ENCODE peak calls at places on chromosomes 11 and 22, in eight cellular contexts. Q, M, S, D, N, V, F and Y are unnamed samples.
A peak's percentile ranks its signal among the peaks of the same experiment; 100 is the strongest.

GRCh38 chr11:93073508-93074280 is 104.2 kb downstream of the MTNR1B start:
- DNase-seq in Q (no peak), M (no peak), S (no peak), D (no peak), N (no peak), V (no peak), F (no peak), Y (no peak)

GRCh38 chr11:111405551-111405950 is 26.5 kb upstream of the POU2AF1 start:
- DNase-seq in Q (no peak), M (no peak), S (no peak), D (no peak), N (no peak), V (no peak), F (no peak), Y (no peak)

GRCh38 chr11:84247129-84247528 is 961.0 kb upstream of the CCDC90B start:
- DNase-seq in Q (no peak), M (no peak), S (no peak), D (no peak), N (no peak), V (no peak), F (no peak), Y (no peak)

GRCh38 chr11:113572349-113572748 is 97.2 kb upstream of the DRD2 start:
- DNase-seq in Q (no peak), M (no peak), S (peak; percentile 42), D (no peak), N (no peak), V (no peak), F (no peak), Y (no peak)

GRCh38 chr11:70745936-70746335 is 347.6 kb downstream of the CTTN start:
- DNase-seq in Q (no peak), M (no peak), S (no peak), D (no peak), N (no peak), V (no peak), F (no peak), Y (no peak)

GRCh38 chr11:121321614-121322243 is 29.2 kb downstream of the SC5D start:
- DNase-seq in Q (no peak), M (no peak), S (peak; percentile 2), D (peak; percentile 12), N (peak; percentile 55), V (no peak), F (peak; percentile 1), Y (no peak)

GRCh38 chr11:16881074-16881709 is 133.0 kb downstream of the PLEKHA7 start:
- DNase-seq in Q (peak; percentile 61), M (peak; percentile 77), S (peak; percentile 65), D (no peak), N (no peak), V (no peak), F (peak; percentile 13), Y (no peak)

GRCh38 chr11:34052036-34052607 is 591 bp downstream of the CAPRIN1 start:
- DNase-seq in Q (peak; percentile 96), M (peak; percentile 97), S (peak; percentile 67), D (peak; percentile 88), N (peak; percentile 93), V (no peak), F (peak; percentile 84), Y (no peak)

GRCh38 chr11:109071712-109072524 is 350.1 kb upstream of the C11orf87 start:
- DNase-seq in Q (no peak), M (no peak), S (peak; percentile 90), D (no peak), N (no peak), V (no peak), F (peak; percentile 46), Y (no peak)

GRCh38 chr11:34344410-34345011 is 13.3 kb downstream of the ABTB2 start:
- DNase-seq in Q (no peak), M (no peak), S (no peak), D (no peak), N (no peak), V (no peak), F (no peak), Y (no peak)

GRCh38 chr11:8283510-8284272 is 20.0 kb upstream of the LMO1 start:
- DNase-seq in Q (no peak), M (no peak), S (no peak), D (no peak), N (peak; percentile 11), V (no peak), F (no peak), Y (no peak)

GRCh38 chr11:108135845-108136599 is 14.7 kb downstream of the ACAT1 start:
- DNase-seq in Q (no peak), M (no peak), S (peak; percentile 23), D (no peak), N (no peak), V (no peak), F (peak; percentile 10), Y (no peak)

GRCh38 chr11:83521647-83522596 is 235.8 kb upstream of the CCDC90B start:
- DNase-seq in Q (peak; percentile 7), M (no peak), S (no peak), D (no peak), N (no peak), V (no peak), F (peak; percentile 31), Y (no peak)

GRCh38 chr11:8357891-8358566 is 94.4 kb upstream of the LMO1 start:
- DNase-seq in Q (no peak), M (peak; percentile 35), S (no peak), D (no peak), N (no peak), V (no peak), F (no peak), Y (no peak)

GRCh38 chr11:7548659-7549283 is 35.0 kb downstream of the PPFIBP2 start:
- DNase-seq in Q (peak; percentile 34), M (no peak), S (no peak), D (no peak), N (peak; percentile 63), V (no peak), F (no peak), Y (no peak)

GRCh38 chr22:21970037-21970799 is 12.4 kb downstream of the TOP3B start:
- DNase-seq in Q (no peak), M (no peak), S (no peak), D (no peak), N (no peak), V (no peak), F (no peak), Y (no peak)

GRCh38 chr11:66887531-66887930 is 30.7 kb downstream of the LRFN4 start:
- DNase-seq in Q (no peak), M (no peak), S (no peak), D (no peak), N (no peak), V (no peak), F (no peak), Y (no peak)

GRCh38 chr11:67071420-67072284 is 15.0 kb downstream of the RHOD start:
- DNase-seq in Q (peak; percentile 90), M (no peak), S (peak; percentile 32), D (peak; percentile 69), N (peak; percentile 88), V (no peak), F (peak; percentile 55), Y (no peak)

GRCh38 chr11:91850533-91851305 is 373.9 kb upstream of the FAT3 start:
- DNase-seq in Q (no peak), M (no peak), S (no peak), D (peak; percentile 18), N (no peak), V (no peak), F (no peak), Y (no peak)

GRCh38 chr11:9838961-9839360 is 175.1 kb downstream of the SWAP70 start:
- DNase-seq in Q (no peak), M (no peak), S (peak; percentile 26), D (no peak), N (no peak), V (peak; percentile 51), F (no peak), Y (no peak)

GRCh38 chr11:36023922-36024321 is 80.1 kb downstream of the LDLRAD3 start:
- DNase-seq in Q (no peak), M (no peak), S (peak; percentile 52), D (no peak), N (no peak), V (no peak), F (peak; percentile 60), Y (no peak)

GRCh38 chr11:66339686-66340483 is 3.7 kb upstream of the RIN1 start:
- DNase-seq in Q (no peak), M (peak; percentile 48), S (no peak), D (no peak), N (no peak), V (no peak), F (no peak), Y (no peak)

GRCh38 chr11:14905104-14906033 is 13.3 kb upstream of the CYP2R1 start:
- DNase-seq in Q (no peak), M (peak; percentile 82), S (peak; percentile 15), D (no peak), N (peak; percentile 69), V (no peak), F (peak; percentile 10), Y (no peak)

GRCh38 chr11:91926967-91927366 is 297.7 kb upstream of the FAT3 start:
- DNase-seq in Q (no peak), M (peak; percentile 71), S (no peak), D (no peak), N (no peak), V (no peak), F (no peak), Y (no peak)

GRCh38 chr11:93145381-93145780 is 52.4 kb downstream of the SLC36A4 start:
- DNase-seq in Q (no peak), M (no peak), S (no peak), D (no peak), N (no peak), V (no peak), F (no peak), Y (no peak)

GRCh38 chr11:128458316-128458715 is 129.0 kb downstream of the ETS1 start:
- DNase-seq in Q (no peak), M (no peak), S (peak; percentile 93), D (no peak), N (no peak), V (no peak), F (peak; percentile 97), Y (no peak)
- H3K27ac ChIP-seq in Q (no peak overlapping the region), M (no peak overlapping the region), S (peak overlapping the region; percentile 88), D (no peak overlapping the region), N (no peak overlapping the region), V (no peak overlapping the region), F (peak overlapping the region; percentile 45), Y (no peak overlapping the region)

GRCh38 chr22:37033605-37034430 is 14.3 kb downstream of the MPST start:
- DNase-seq in Q (no peak), M (no peak), S (no peak), D (no peak), N (peak; percentile 63), V (no peak), F (no peak), Y (no peak)
- H3K9ac ChIP-seq in Q (no peak overlapping the region), M (no peak overlapping the region), S (no peak overlapping the region), D (no peak overlapping the region), N (peak overlapping the region; percentile 40), V (no peak overlapping the region), F (no peak overlapping the region), Y (no peak overlapping the region)

DNA sequence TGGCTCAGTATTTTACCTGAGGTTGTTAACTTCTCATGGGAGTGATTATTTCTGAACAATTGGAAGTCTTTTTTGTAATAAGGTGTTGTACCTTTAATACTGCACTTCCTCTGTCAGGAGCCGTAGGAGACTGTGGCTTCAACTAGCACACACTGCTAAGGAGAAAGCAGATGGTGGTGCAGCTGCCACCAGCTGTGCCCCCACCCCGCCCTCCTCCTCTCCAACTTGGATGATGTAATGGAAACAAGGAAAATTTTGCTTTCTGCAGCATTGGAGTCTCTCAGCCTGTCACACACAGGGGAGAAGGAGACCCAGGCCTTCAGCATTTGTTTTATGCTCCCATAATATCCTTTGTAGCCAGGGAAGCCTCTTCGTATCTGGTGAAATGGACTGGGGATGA is 91.2 kb downstream of the TEAD1 start:
- DNase-seq in Q (no peak), M (no peak), S (no peak), D (no peak), N (peak; percentile 24), V (no peak), F (peak; percentile 60), Y (no peak)
- H3K27ac ChIP-seq in Q (no peak overlapping the region), M (no peak overlapping the region), S (no peak overlapping the region), D (no peak overlapping the region), N (no peak overlapping the region), V (no peak overlapping the region), F (no peak overlapping the region), Y (no peak overlapping the region)

GRCh38 chr11:64244966-64245365 is 1.8 kb downstream of the PPP1R14B start:
- DNase-seq in Q (no peak), M (no peak), S (no peak), D (no peak), N (no peak), V (no peak), F (no peak), Y (no peak)
- H3K9ac ChIP-seq in Q (peak overlapping the region; percentile 95), M (no peak overlapping the region), S (peak overlapping the region; percentile 95), D (peak overlapping the region; percentile 0), N (peak overlapping the region; percentile 58), V (peak overlapping the region; percentile 92), F (peak overlapping the region; percentile 77), Y (peak overlapping the region; percentile 95)